ENCODE peak calls at places on chromosomes 5 and 9, in six cellular contexts. One of them, this sample, is unnamed.

GRCh38 chr5:68848086-68848485 is 245.7 kb upstream of the SLC30A5 start:
- DNase-seq in NT2/D1: no peak
- DNase-seq in germinal center: no peak
- DNase-seq in naive thymus-derived CD8-positive, alpha-beta T cell: no peak
- DNase-seq in NCI-H2029 treated with DMSO at 0.1 percent for 48 hours: no peak
- DNase-seq in B cell: no peak
- DNase-seq in this sample: no peak

GRCh38 chr5:16437974-16438373 is 27.6 kb downstream of the ZNF622 start:
- DNase-seq in germinal center: no peak
- DNase-seq in NT2/D1: no peak
- DNase-seq in NCI-H2029 treated with DMSO at 0.1 percent for 48 hours: no peak
- DNase-seq in naive thymus-derived CD8-positive, alpha-beta T cell: no peak
- DNase-seq in B cell: no peak
- DNase-seq in this sample: no peak

GRCh38 chr9:89022902-89023301 is 31.6 kb downstream of the S1PR3 start:
- DNase-seq in naive thymus-derived CD8-positive, alpha-beta T cell: no peak
- DNase-seq in NT2/D1: no peak
- DNase-seq in germinal center: no peak
- DNase-seq in B cell: no peak
- DNase-seq in NCI-H2029 treated with DMSO at 0.1 percent for 48 hours: no peak
- DNase-seq in this sample: no peak

GRCh38 chr5:154086123-154086522 is 47.4 kb downstream of the MFAP3 start:
- DNase-seq in NT2/D1: no peak
- DNase-seq in germinal center: no peak
- DNase-seq in naive thymus-derived CD8-positive, alpha-beta T cell: no peak
- DNase-seq in B cell: no peak
- DNase-seq in NCI-H2029 treated with DMSO at 0.1 percent for 48 hours: no peak
- DNase-seq in this sample: no peak

GRCh38 chr9:133075925-133076324 is 14.1 kb downstream of the CEL start:
- DNase-seq in NT2/D1: no peak
- DNase-seq in germinal center: no peak
- DNase-seq in B cell: no peak
- DNase-seq in naive thymus-derived CD8-positive, alpha-beta T cell: no peak
- DNase-seq in NCI-H2029 treated with DMSO at 0.1 percent for 48 hours: no peak
- DNase-seq in this sample: no peak

GRCh38 chr5:166178681-166179080 is 2112.8 kb upstream of the WWC1 start:
- DNase-seq in germinal center: no peak
- DNase-seq in NCI-H2029 treated with DMSO at 0.1 percent for 48 hours: no peak
- DNase-seq in NT2/D1: no peak
- DNase-seq in naive thymus-derived CD8-positive, alpha-beta T cell: no peak
- DNase-seq in B cell: no peak
- DNase-seq in this sample: no peak

GRCh38 chr5:37722236-37723146 is 117.3 kb downstream of the GDNF start:
- DNase-seq in germinal center: no peak
- DNase-seq in NT2/D1: no peak
- DNase-seq in B cell: no peak
- DNase-seq in naive thymus-derived CD8-positive, alpha-beta T cell: no peak
- DNase-seq in NCI-H2029 treated with DMSO at 0.1 percent for 48 hours: no peak
- DNase-seq in this sample: no peak

GRCh38 chr9:137267933-137268355 is 9.6 kb upstream of the TOR4A start:
- DNase-seq in naive thymus-derived CD8-positive, alpha-beta T cell: no peak
- DNase-seq in B cell: no peak
- DNase-seq in NT2/D1: no peak
- DNase-seq in germinal center: peak
- DNase-seq in NCI-H2029 treated with DMSO at 0.1 percent for 48 hours: no peak
- DNase-seq in this sample: peak

GRCh38 chr9:126417007-126417406 is 90.4 kb downstream of the MVB12B start:
- DNase-seq in NCI-H2029 treated with DMSO at 0.1 percent for 48 hours: peak
- DNase-seq in NT2/D1: no peak
- DNase-seq in B cell: no peak
- DNase-seq in naive thymus-derived CD8-positive, alpha-beta T cell: no peak
- DNase-seq in germinal center: no peak
- DNase-seq in this sample: no peak

GRCh38 chr5:66850354-66851075 is 254.3 kb downstream of the MAST4 start:
- DNase-seq in NT2/D1: no peak
- DNase-seq in B cell: no peak
- DNase-seq in NCI-H2029 treated with DMSO at 0.1 percent for 48 hours: no peak
- DNase-seq in germinal center: no peak
- DNase-seq in naive thymus-derived CD8-positive, alpha-beta T cell: no peak
- DNase-seq in this sample: no peak

GRCh38 chr5:84239509-84239908 is 145.2 kb downstream of the EDIL3 start:
- DNase-seq in NCI-H2029 treated with DMSO at 0.1 percent for 48 hours: no peak
- DNase-seq in B cell: no peak
- DNase-seq in NT2/D1: no peak
- DNase-seq in naive thymus-derived CD8-positive, alpha-beta T cell: no peak
- DNase-seq in germinal center: no peak
- DNase-seq in this sample: no peak

GRCh38 chr5:156481741-156482140 is 154.8 kb downstream of the SGCD start:
- DNase-seq in NT2/D1: no peak
- DNase-seq in naive thymus-derived CD8-positive, alpha-beta T cell: no peak
- DNase-seq in germinal center: no peak
- DNase-seq in NCI-H2029 treated with DMSO at 0.1 percent for 48 hours: no peak
- DNase-seq in B cell: no peak
- DNase-seq in this sample: no peak

GRCh38 chr5:80739487-80739886 is 84.7 kb upstream of the DHFR start:
- DNase-seq in NT2/D1: no peak
- DNase-seq in NCI-H2029 treated with DMSO at 0.1 percent for 48 hours: no peak
- DNase-seq in naive thymus-derived CD8-positive, alpha-beta T cell: no peak
- DNase-seq in B cell: no peak
- DNase-seq in germinal center: no peak
- DNase-seq in this sample: no peak

GRCh38 chr5:153784277-153784676 is 254.4 kb downstream of the FAM114A2 start:
- DNase-seq in NT2/D1: no peak
- DNase-seq in B cell: no peak
- DNase-seq in germinal center: no peak
- DNase-seq in naive thymus-derived CD8-positive, alpha-beta T cell: no peak
- DNase-seq in NCI-H2029 treated with DMSO at 0.1 percent for 48 hours: no peak
- DNase-seq in this sample: no peak

GRCh38 chr5:13814293-13814692 is 130.2 kb downstream of the DNAH5 start:
- DNase-seq in B cell: no peak
- DNase-seq in germinal center: no peak
- DNase-seq in naive thymus-derived CD8-positive, alpha-beta T cell: no peak
- DNase-seq in NT2/D1: no peak
- DNase-seq in NCI-H2029 treated with DMSO at 0.1 percent for 48 hours: no peak
- DNase-seq in this sample: no peak

GRCh38 chr5:67149933-67150523 is 46.6 kb downstream of the CD180 start:
- DNase-seq in NT2/D1: no peak
- DNase-seq in NCI-H2029 treated with DMSO at 0.1 percent for 48 hours: no peak
- DNase-seq in B cell: no peak
- DNase-seq in naive thymus-derived CD8-positive, alpha-beta T cell: no peak
- DNase-seq in germinal center: no peak
- DNase-seq in this sample: no peak

GRCh38 chr9:76456202-76456926 is 2.6 kb upstream of the GCNT1 start:
- DNase-seq in B cell: peak
- DNase-seq in NT2/D1: no peak
- DNase-seq in germinal center: peak
- DNase-seq in NCI-H2029 treated with DMSO at 0.1 percent for 48 hours: peak
- DNase-seq in naive thymus-derived CD8-positive, alpha-beta T cell: no peak
- DNase-seq in this sample: no peak

GRCh38 chr5:108728566-108729305 is 19.0 kb upstream of the FER start:
- DNase-seq in B cell: peak
- DNase-seq in naive thymus-derived CD8-positive, alpha-beta T cell: no peak
- DNase-seq in germinal center: no peak
- DNase-seq in NCI-H2029 treated with DMSO at 0.1 percent for 48 hours: no peak
- DNase-seq in NT2/D1: no peak
- DNase-seq in this sample: no peak

GRCh38 chr5:87686975-87687374 is 274.2 kb upstream of the CCNH start:
- DNase-seq in germinal center: no peak
- DNase-seq in NT2/D1: no peak
- DNase-seq in naive thymus-derived CD8-positive, alpha-beta T cell: no peak
- DNase-seq in B cell: no peak
- DNase-seq in NCI-H2029 treated with DMSO at 0.1 percent for 48 hours: no peak
- DNase-seq in this sample: no peak

GRCh38 chr5:172874647-172875371 is 40.8 kb downstream of the ERGIC1 start:
- DNase-seq in germinal center: no peak
- DNase-seq in naive thymus-derived CD8-positive, alpha-beta T cell: no peak
- DNase-seq in NCI-H2029 treated with DMSO at 0.1 percent for 48 hours: no peak
- DNase-seq in NT2/D1: no peak
- DNase-seq in B cell: no peak
- DNase-seq in this sample: no peak

GRCh38 chr5:98872679-98873078 is 56.1 kb downstream of the CHD1 start:
- DNase-seq in germinal center: no peak
- DNase-seq in NT2/D1: no peak
- DNase-seq in NCI-H2029 treated with DMSO at 0.1 percent for 48 hours: no peak
- DNase-seq in B cell: no peak
- DNase-seq in naive thymus-derived CD8-positive, alpha-beta T cell: no peak
- DNase-seq in this sample: no peak

GRCh38 chr5:67900515-67900914 is 315.0 kb upstream of the PIK3R1 start:
- DNase-seq in germinal center: no peak
- DNase-seq in NCI-H2029 treated with DMSO at 0.1 percent for 48 hours: no peak
- DNase-seq in B cell: no peak
- DNase-seq in naive thymus-derived CD8-positive, alpha-beta T cell: no peak
- DNase-seq in NT2/D1: no peak
- DNase-seq in this sample: no peak

GRCh38 chr5:81601912-81602311 is 149.0 kb downstream of the SSBP2 start:
- DNase-seq in naive thymus-derived CD8-positive, alpha-beta T cell: no peak
- DNase-seq in germinal center: no peak
- DNase-seq in NT2/D1: no peak
- DNase-seq in B cell: no peak
- DNase-seq in NCI-H2029 treated with DMSO at 0.1 percent for 48 hours: no peak
- DNase-seq in this sample: no peak

GRCh38 chr5:24788829-24789509 is 144.2 kb upstream of the CDH10 start:
- DNase-seq in germinal center: no peak
- DNase-seq in NCI-H2029 treated with DMSO at 0.1 percent for 48 hours: no peak
- DNase-seq in B cell: no peak
- DNase-seq in naive thymus-derived CD8-positive, alpha-beta T cell: no peak
- DNase-seq in NT2/D1: no peak
- DNase-seq in this sample: no peak

GRCh38 chr9:110125207-110125751 is 82.7 kb downstream of the C9orf152 start:
- DNase-seq in germinal center: no peak
- DNase-seq in naive thymus-derived CD8-positive, alpha-beta T cell: no peak
- DNase-seq in NT2/D1: peak
- DNase-seq in B cell: no peak
- DNase-seq in NCI-H2029 treated with DMSO at 0.1 percent for 48 hours: no peak
- DNase-seq in this sample: no peak

GRCh38 chr9:94002316-94003140 is 47.4 kb upstream of the BARX1 start:
- DNase-seq in NT2/D1: peak
- DNase-seq in naive thymus-derived CD8-positive, alpha-beta T cell: peak
- DNase-seq in B cell: no peak
- DNase-seq in NCI-H2029 treated with DMSO at 0.1 percent for 48 hours: peak
- DNase-seq in germinal center: peak
- DNase-seq in this sample: peak

GRCh38 chr5:32443145-32443540 is 1.4 kb downstream of the ZFR start:
- DNase-seq in B cell: no peak
- DNase-seq in germinal center: no peak
- DNase-seq in NCI-H2029 treated with DMSO at 0.1 percent for 48 hours: no peak
- DNase-seq in NT2/D1: no peak
- DNase-seq in naive thymus-derived CD8-positive, alpha-beta T cell: no peak
- DNase-seq in this sample: peak

GRCh38 chr5:58148366-58148765 is 311.5 kb downstream of the PLK2 start:
- DNase-seq in NT2/D1: no peak
- DNase-seq in naive thymus-derived CD8-positive, alpha-beta T cell: no peak
- DNase-seq in B cell: no peak
- DNase-seq in NCI-H2029 treated with DMSO at 0.1 percent for 48 hours: no peak
- DNase-seq in germinal center: no peak
- DNase-seq in this sample: no peak

GRCh38 chr5:88140396-88140862 is 128.2 kb downstream of the TMEM161B start:
- DNase-seq in germinal center: no peak
- DNase-seq in NT2/D1: no peak
- DNase-seq in B cell: no peak
- DNase-seq in NCI-H2029 treated with DMSO at 0.1 percent for 48 hours: no peak
- DNase-seq in naive thymus-derived CD8-positive, alpha-beta T cell: no peak
- DNase-seq in this sample: no peak

GRCh38 chr5:81837667-81838306 is 86.9 kb upstream of the SSBP2 start:
- DNase-seq in germinal center: no peak
- DNase-seq in NT2/D1: no peak
- DNase-seq in NCI-H2029 treated with DMSO at 0.1 percent for 48 hours: no peak
- DNase-seq in naive thymus-derived CD8-positive, alpha-beta T cell: no peak
- DNase-seq in B cell: no peak
- DNase-seq in this sample: no peak

GRCh38 chr5:55904152-55904551 is 53.0 kb downstream of the IL31RA start:
- DNase-seq in naive thymus-derived CD8-positive, alpha-beta T cell: no peak
- DNase-seq in NCI-H2029 treated with DMSO at 0.1 percent for 48 hours: no peak
- DNase-seq in germinal center: no peak
- DNase-seq in B cell: no peak
- DNase-seq in NT2/D1: no peak
- DNase-seq in this sample: no peak

GRCh38 chr9:132008871-132009812 is 70.5 kb downstream of the MED27 start:
- DNase-seq in naive thymus-derived CD8-positive, alpha-beta T cell: no peak
- DNase-seq in germinal center: no peak
- DNase-seq in B cell: no peak
- DNase-seq in NT2/D1: no peak
- DNase-seq in NCI-H2029 treated with DMSO at 0.1 percent for 48 hours: peak
- DNase-seq in this sample: no peak

GRCh38 chr9:131815971-131816873 is 76.3 kb upstream of the RAPGEF1 start:
- DNase-seq in germinal center: no peak
- DNase-seq in NT2/D1: no peak
- DNase-seq in naive thymus-derived CD8-positive, alpha-beta T cell: no peak
- DNase-seq in NCI-H2029 treated with DMSO at 0.1 percent for 48 hours: no peak
- DNase-seq in B cell: no peak
- DNase-seq in this sample: no peak

GRCh38 chr5:171808951-171809350 is 23.3 kb downstream of the SMIM23 start:
- DNase-seq in germinal center: no peak
- DNase-seq in NCI-H2029 treated with DMSO at 0.1 percent for 48 hours: no peak
- DNase-seq in naive thymus-derived CD8-positive, alpha-beta T cell: no peak
- DNase-seq in NT2/D1: no peak
- DNase-seq in B cell: no peak
- DNase-seq in this sample: no peak